ENCODE peak calls at places on chromosomes 2 and 18, in five cellular contexts. J, E, F, B and Z are unnamed samples.

GRCh38 chr2:6441800-6442199 is 423.9 kb downstream of the CMPK2 start:
- DNase-seq in J (no peak), E (no peak), F (no peak), B (peak; percentile 22), Z (no peak)

GRCh38 chr2:151033454-151034248 is 228.0 kb downstream of the RBM43 start:
- DNase-seq in J (no peak), E (no peak), F (no peak), B (no peak), Z (no peak)

GRCh38 chr2:174300114-174300513 is 34.6 kb upstream of the SP9 start:
- DNase-seq in J (no peak), E (no peak), F (no peak), B (no peak), Z (no peak)

GRCh38 chr18:8717011-8717770 is 11.8 kb downstream of the MTCL1 start:
- DNase-seq in J (no peak), E (no peak), F (no peak), B (no peak), Z (no peak)

GRCh38 chr2:95077893-95078603 is 43.6 kb downstream of the MRPS5 start:
- DNase-seq in J (no peak), E (no peak), F (no peak), B (no peak), Z (no peak)

GRCh38 chr18:58493516-58494253 is 135.2 kb downstream of the ALPK2 start:
- DNase-seq in J (peak; percentile 80), E (peak; percentile 70), F (peak; percentile 89), B (peak; percentile 83), Z (peak; percentile 71)

GRCh38 chr2:54888146-54888545 is 162.1 kb downstream of the RTN4 start:
- DNase-seq in J (no peak), E (no peak), F (no peak), B (no peak), Z (no peak)

GRCh38 chr18:7946724-7947377 is 379.7 kb downstream of the PTPRM start:
- DNase-seq in J (no peak), E (peak; percentile 26), F (peak; percentile 82), B (peak; percentile 10), Z (no peak)

GRCh38 chr2:176072951-176073904 is 10.5 kb downstream of the EVX2 start:
- DNase-seq in J (no peak), E (peak; percentile 20), F (no peak), B (no peak), Z (no peak)

GRCh38 chr2:241773511-241774418 is 2.9 kb upstream of the GAL3ST2 start:
- DNase-seq in J (no peak), E (peak; percentile 2), F (no peak), B (no peak), Z (peak; percentile 69)

GRCh38 chr2:230983566-230983965 is 12.4 kb upstream of the SPATA3 start:
- DNase-seq in J (no peak), E (no peak), F (no peak), B (peak; percentile 70), Z (no peak)

GRCh38 chr2:126634273-126634861 is 21.6 kb upstream of the GYPC start:
- DNase-seq in J (no peak), E (peak; percentile 51), F (no peak), B (peak; percentile 51), Z (no peak)